ENCODE peak calls at places on chromosomes 13 and 19, in four cellular contexts. One of them, this sample, is unnamed.

GRCh38 chr19:38737921-38738731 is 6.1 kb downstream of the CAPN12 start:
- DNase-seq in NCI-H187: no peak
- DNase-seq in NCI-H2081: no peak
- DNase-seq in mucosa of gallbladder: no peak
- DNase-seq in this sample: no peak

GRCh38 chr13:101514100-101514499 is 61.6 kb downstream of the ITGBL1 start:
- DNase-seq in NCI-H187: no peak
- DNase-seq in NCI-H2081: no peak
- DNase-seq in mucosa of gallbladder: no peak
- DNase-seq in this sample: no peak

GRCh38 chr19:44689290-44690130 is 9.4 kb upstream of the CEACAM16 start:
- DNase-seq in NCI-H187: no peak
- DNase-seq in NCI-H2081: peak; percentile 35
- DNase-seq in mucosa of gallbladder: peak; percentile 68
- DNase-seq in this sample: peak; percentile 68

GRCh38 chr19:7497292-7497691 is 8.5 kb upstream of the PEX11G start:
- DNase-seq in NCI-H187: no peak
- DNase-seq in NCI-H2081: no peak
- DNase-seq in mucosa of gallbladder: no peak
- DNase-seq in this sample: no peak

GRCh38 chr19:15456871-15457700 is 7.3 kb downstream of the RASAL3 start:
- DNase-seq in NCI-H187: no peak
- DNase-seq in NCI-H2081: peak; percentile 38
- DNase-seq in mucosa of gallbladder: peak; percentile 34
- DNase-seq in this sample: peak; percentile 39

GRCh38 chr19:35236638-35237400 is 8.3 kb upstream of the FAM187B start:
- DNase-seq in NCI-H187: no peak
- DNase-seq in NCI-H2081: no peak
- DNase-seq in mucosa of gallbladder: no peak
- DNase-seq in this sample: no peak

GRCh38 chr19:12723643-12724426 is at the start of gene TNPO2:
- DNase-seq in NCI-H187: peak; percentile 3
- DNase-seq in NCI-H2081: peak; percentile 82
- DNase-seq in mucosa of gallbladder: peak; percentile 42
- DNase-seq in this sample: peak; percentile 68

GRCh38 chr13:98298599-98298998 is 121.5 kb upstream of the RNF113B start:
- DNase-seq in NCI-H187: no peak
- DNase-seq in NCI-H2081: no peak
- DNase-seq in mucosa of gallbladder: no peak
- DNase-seq in this sample: no peak

GRCh38 chr13:41696163-41697003 is 239.0 kb downstream of the RGCC start:
- DNase-seq in NCI-H187: no peak
- DNase-seq in NCI-H2081: no peak
- DNase-seq in mucosa of gallbladder: peak; percentile 51
- DNase-seq in this sample: peak; percentile 87

GRCh38 chr13:113862766-113863510 is 938 bp downstream of the GAS6 start:
- DNase-seq in NCI-H187: no peak
- DNase-seq in NCI-H2081: peak; percentile 33
- DNase-seq in mucosa of gallbladder: no peak
- DNase-seq in this sample: peak; percentile 63

GRCh38 chr13:112683581-112683980 is 6.3 kb upstream of the ATP11A start:
- DNase-seq in NCI-H187: no peak
- DNase-seq in NCI-H2081: no peak
- DNase-seq in mucosa of gallbladder: no peak
- DNase-seq in this sample: no peak

GRCh38 chr19:17614476-17614875 is 59.0 kb downstream of the COLGALT1 start:
- DNase-seq in NCI-H187: no peak
- DNase-seq in NCI-H2081: no peak
- DNase-seq in mucosa of gallbladder: no peak
- DNase-seq in this sample: no peak

GRCh38 chr19:55902080-55902751 is 29.9 kb downstream of the NLRP13 start:
- DNase-seq in NCI-H187: no peak
- DNase-seq in NCI-H2081: no peak
- DNase-seq in mucosa of gallbladder: no peak
- DNase-seq in this sample: no peak

GRCh38 chr13:113452942-113453901 is at the start of gene ADPRHL1:
- DNase-seq in NCI-H187: peak; percentile 89
- DNase-seq in NCI-H2081: no peak
- DNase-seq in mucosa of gallbladder: no peak
- DNase-seq in this sample: no peak

GRCh38 chr19:2523630-2524311 is 47.8 kb downstream of the GADD45B start:
- DNase-seq in NCI-H187: no peak
- DNase-seq in NCI-H2081: no peak
- DNase-seq in mucosa of gallbladder: no peak
- DNase-seq in this sample: peak; percentile 35